ENCODE peak calls at places on chromosomes 1 and 21, in five cellular contexts. One of them, this sample, is unnamed.
A peak's percentile ranks its signal among the peaks of the same experiment; 100 is the strongest.

GRCh38 chr1:90000934-90001676 is 6.2 kb downstream of the ZNF326 start:
- DNase-seq in MM.1S: peak; percentile 30
- DNase-seq in OCI-LY7: peak; percentile 36
- DNase-seq in GM23338: peak; percentile 56
- DNase-seq in hepatocyte: no peak
- DNase-seq in this sample: no peak

GRCh38 chr1:186483561-186483960 is 22.6 kb upstream of the PDC start:
- DNase-seq in MM.1S: no peak
- DNase-seq in OCI-LY7: no peak
- DNase-seq in GM23338: no peak
- DNase-seq in hepatocyte: no peak
- DNase-seq in this sample: no peak

GRCh38 chr1:93979718-93980319 is 70.6 kb upstream of the GCLM start:
- DNase-seq in MM.1S: no peak
- DNase-seq in OCI-LY7: no peak
- DNase-seq in GM23338: no peak
- DNase-seq in hepatocyte: peak; percentile 69
- DNase-seq in this sample: peak; percentile 62

GRCh38 chr1:72365693-72366092 is 83.4 kb upstream of the NEGR1 start:
- DNase-seq in MM.1S: no peak
- DNase-seq in OCI-LY7: no peak
- DNase-seq in GM23338: no peak
- DNase-seq in hepatocyte: no peak
- DNase-seq in this sample: no peak

GRCh38 chr1:1616045-1616821 is 933 bp downstream of the MIB2 start:
- DNase-seq in MM.1S: peak; percentile 46
- DNase-seq in OCI-LY7: no peak
- DNase-seq in GM23338: no peak
- DNase-seq in hepatocyte: peak; percentile 77
- DNase-seq in this sample: peak; percentile 67

GRCh38 chr1:64072089-64072835 is 131.2 kb upstream of the UBE2U start:
- DNase-seq in MM.1S: no peak
- DNase-seq in OCI-LY7: no peak
- DNase-seq in GM23338: peak; percentile 17
- DNase-seq in hepatocyte: no peak
- DNase-seq in this sample: peak; percentile 28

GRCh38 chr21:34878940-34879339 is 170.2 kb downstream of the RUNX1 start:
- DNase-seq in MM.1S: no peak
- DNase-seq in OCI-LY7: no peak
- DNase-seq in GM23338: no peak
- DNase-seq in hepatocyte: no peak
- DNase-seq in this sample: peak; percentile 63

GRCh38 chr21:15774590-15774989 is 44.8 kb downstream of the USP25 start:
- DNase-seq in MM.1S: no peak
- DNase-seq in OCI-LY7: no peak
- DNase-seq in GM23338: no peak
- DNase-seq in hepatocyte: no peak
- DNase-seq in this sample: peak; percentile 82

GRCh38 chr1:38941527-38942019 is at the start of gene RHBDL2:
- DNase-seq in MM.1S: no peak
- DNase-seq in OCI-LY7: no peak
- DNase-seq in GM23338: peak; percentile 32
- DNase-seq in hepatocyte: no peak
- DNase-seq in this sample: peak; percentile 89

GRCh38 chr1:156941675-156942074 is 21.2 kb downstream of the LRRC71 start:
- DNase-seq in MM.1S: no peak
- DNase-seq in OCI-LY7: no peak
- DNase-seq in GM23338: no peak
- DNase-seq in hepatocyte: no peak
- DNase-seq in this sample: no peak

GRCh38 chr1:201450721-201451291 is 18.2 kb downstream of the PHLDA3 start:
- DNase-seq in MM.1S: no peak
- DNase-seq in OCI-LY7: peak; percentile 56
- DNase-seq in GM23338: peak; percentile 51
- DNase-seq in hepatocyte: peak; percentile 74
- DNase-seq in this sample: peak; percentile 96

GRCh38 chr1:40438391-40439015 is 11.8 kb upstream of the ZFP69B start:
- DNase-seq in MM.1S: peak; percentile 25
- DNase-seq in OCI-LY7: peak; percentile 62
- DNase-seq in GM23338: peak; percentile 73
- DNase-seq in hepatocyte: peak; percentile 40
- DNase-seq in this sample: peak; percentile 52

GRCh38 chr21:38920631-38921398 is 115.1 kb downstream of the ETS2 start:
- DNase-seq in MM.1S: no peak
- DNase-seq in OCI-LY7: no peak
- DNase-seq in GM23338: no peak
- DNase-seq in hepatocyte: no peak
- DNase-seq in this sample: peak; percentile 68

GRCh38 chr1:240987928-240988327 is 369.1 kb downstream of the RGS7 start:
- DNase-seq in MM.1S: no peak
- DNase-seq in OCI-LY7: no peak
- DNase-seq in GM23338: no peak
- DNase-seq in hepatocyte: peak; percentile 11
- DNase-seq in this sample: no peak

GRCh38 chr1:167165948-167166702 is 54.6 kb upstream of the POU2F1 start:
- DNase-seq in MM.1S: no peak
- DNase-seq in OCI-LY7: no peak
- DNase-seq in GM23338: peak; percentile 95
- DNase-seq in hepatocyte: peak; percentile 72
- DNase-seq in this sample: no peak

GRCh38 chr1:103525114-103525606 is 339 bp upstream of the RNPC3 start:
- DNase-seq in MM.1S: peak; percentile 6
- DNase-seq in OCI-LY7: peak; percentile 50
- DNase-seq in GM23338: peak; percentile 71
- DNase-seq in hepatocyte: peak; percentile 81
- DNase-seq in this sample: peak; percentile 75

GRCh38 chr21:40445349-40445921 is 401.5 kb downstream of the DSCAM start:
- DNase-seq in MM.1S: peak; percentile 49
- DNase-seq in OCI-LY7: no peak
- DNase-seq in GM23338: no peak
- DNase-seq in hepatocyte: no peak
- DNase-seq in this sample: no peak

GRCh38 chr1:3906672-3907020 is 6.6 kb upstream of the C1orf174 start:
- DNase-seq in MM.1S: no peak
- DNase-seq in OCI-LY7: no peak
- DNase-seq in GM23338: no peak
- DNase-seq in hepatocyte: no peak
- DNase-seq in this sample: no peak

GRCh38 chr1:107992341-107992740 is 27.4 kb upstream of the VAV3 start:
- DNase-seq in MM.1S: no peak
- DNase-seq in OCI-LY7: no peak
- DNase-seq in GM23338: no peak
- DNase-seq in hepatocyte: no peak
- DNase-seq in this sample: peak; percentile 12

GRCh38 chr1:201011616-201012015 is 11.9 kb downstream of the KIF21B start:
- DNase-seq in MM.1S: no peak
- DNase-seq in OCI-LY7: no peak
- DNase-seq in GM23338: no peak
- DNase-seq in hepatocyte: no peak
- DNase-seq in this sample: no peak

GRCh38 chr1:2593251-2593878 is 6.8 kb downstream of the PRXL2B start:
- DNase-seq in MM.1S: no peak
- DNase-seq in OCI-LY7: no peak
- DNase-seq in GM23338: no peak
- DNase-seq in hepatocyte: no peak
- DNase-seq in this sample: no peak

GRCh38 chr21:14864211-14865021 is 200.4 kb downstream of the NRIP1 start:
- DNase-seq in MM.1S: peak; percentile 16
- DNase-seq in OCI-LY7: peak; percentile 9
- DNase-seq in GM23338: peak; percentile 82
- DNase-seq in hepatocyte: peak; percentile 90
- DNase-seq in this sample: peak; percentile 81

GRCh38 chr1:74772945-74773344 is 40.0 kb downstream of the TYW3 start:
- DNase-seq in MM.1S: no peak
- DNase-seq in OCI-LY7: no peak
- DNase-seq in GM23338: no peak
- DNase-seq in hepatocyte: no peak
- DNase-seq in this sample: no peak

GRCh38 chr1:18134324-18135046 is 26.9 kb downstream of the IGSF21 start:
- DNase-seq in MM.1S: no peak
- DNase-seq in OCI-LY7: no peak
- DNase-seq in GM23338: no peak
- DNase-seq in hepatocyte: peak; percentile 52
- DNase-seq in this sample: peak; percentile 17

GRCh38 chr1:183273300-183273699 is 87.2 kb downstream of the LAMC2 start:
- DNase-seq in MM.1S: no peak
- DNase-seq in OCI-LY7: no peak
- DNase-seq in GM23338: no peak
- DNase-seq in hepatocyte: no peak
- DNase-seq in this sample: peak; percentile 53

GRCh38 chr1:183272390-183272801 is 86.3 kb downstream of the LAMC2 start:
- DNase-seq in MM.1S: no peak
- DNase-seq in OCI-LY7: no peak
- DNase-seq in GM23338: no peak
- DNase-seq in hepatocyte: no peak
- DNase-seq in this sample: peak; percentile 88

GRCh38 chr1:183275322-183275721 is 89.3 kb downstream of the LAMC2 start:
- DNase-seq in MM.1S: no peak
- DNase-seq in OCI-LY7: no peak
- DNase-seq in GM23338: no peak
- DNase-seq in hepatocyte: no peak
- DNase-seq in this sample: no peak

GRCh38 chr1:183276386-183276785 is 90.3 kb downstream of the LAMC2 start:
- DNase-seq in MM.1S: no peak
- DNase-seq in OCI-LY7: no peak
- DNase-seq in GM23338: no peak
- DNase-seq in hepatocyte: peak; percentile 41
- DNase-seq in this sample: no peak

DNA sequence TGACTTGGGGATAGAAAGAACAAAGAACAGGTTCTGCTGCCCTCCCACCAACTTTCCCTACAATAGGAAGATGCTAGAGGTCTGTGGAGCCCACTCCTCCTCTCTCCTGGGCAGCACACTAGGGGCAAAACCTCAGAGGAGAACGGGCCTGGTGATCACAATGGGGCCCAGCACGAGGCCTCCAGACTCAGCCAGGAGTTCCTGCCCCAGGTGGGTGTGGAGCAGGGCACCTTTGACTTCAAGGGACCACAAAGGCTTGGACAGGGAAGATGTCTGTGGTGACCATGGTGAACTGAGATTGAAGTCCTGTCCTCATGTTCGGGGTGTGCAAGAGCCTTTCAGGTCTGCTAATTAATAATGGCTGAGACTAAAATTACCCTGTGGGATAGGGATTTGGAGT is 88.8 kb downstream of the LAMC2 start:
- DNase-seq in MM.1S: no peak
- DNase-seq in OCI-LY7: no peak
- DNase-seq in GM23338: no peak
- DNase-seq in hepatocyte: no peak
- DNase-seq in this sample: no peak
- H3K9me2 ChIP-seq in MM.1S: no peaks in the 10 kb centered on the region
- H3K9me2 ChIP-seq in OCI-LY7: no peaks in the 10 kb centered on the region
- H3K9me2 ChIP-seq in GM23338: no peaks in the 10 kb centered on the region
- H3K9me2 ChIP-seq in hepatocyte: no peaks in the 10 kb centered on the region
- H3K9me2 ChIP-seq in this sample: no peaks in the 10 kb centered on the region

GRCh38 chr1:43309626-43310025 is 8.8 kb downstream of the TIE1 start:
- DNase-seq in MM.1S: no peak
- DNase-seq in OCI-LY7: no peak
- DNase-seq in GM23338: no peak
- DNase-seq in hepatocyte: no peak
- DNase-seq in this sample: peak; percentile 42
- TF ChIP-seq EZH2phosphoT487 in MM.1S: no peak
- TF ChIP-seq EZH2phosphoT487 in OCI-LY7: no peak
- TF ChIP-seq EZH2phosphoT487 in GM23338: no peak
- TF ChIP-seq EZH2phosphoT487 in hepatocyte: no peak
- TF ChIP-seq EZH2phosphoT487 in this sample: no peak

GRCh38 chr1:42312576-42313212 is 22.3 kb downstream of the FOXJ3 start:
- DNase-seq in MM.1S: no peak
- DNase-seq in OCI-LY7: no peak
- DNase-seq in GM23338: no peak
- DNase-seq in hepatocyte: no peak
- DNase-seq in this sample: no peak
- H4K20me1 ChIP-seq in MM.1S: peaks cover 13% of the 10 kb centered on the region
- H4K20me1 ChIP-seq in OCI-LY7: peaks cover 37% of the 10 kb centered on the region
- H4K20me1 ChIP-seq in GM23338: peaks cover 75% of the 10 kb centered on the region
- H4K20me1 ChIP-seq in hepatocyte: peaks cover 73% of the 10 kb centered on the region
- H4K20me1 ChIP-seq in this sample: peaks cover 15% of the 10 kb centered on the region

GRCh38 chr1:60228253-60228594 is 154.7 kb upstream of the C1orf87 start:
- DNase-seq in MM.1S: no peak
- DNase-seq in OCI-LY7: no peak
- DNase-seq in GM23338: no peak
- DNase-seq in hepatocyte: no peak
- DNase-seq in this sample: peak; percentile 17

GRCh38 chr1:60223370-60223652 is 149.7 kb upstream of the C1orf87 start:
- DNase-seq in MM.1S: no peak
- DNase-seq in OCI-LY7: no peak
- DNase-seq in GM23338: no peak
- DNase-seq in hepatocyte: no peak
- DNase-seq in this sample: no peak

GRCh38 chr1:60227581-60228252 is 154.1 kb upstream of the C1orf87 start:
- DNase-seq in MM.1S: no peak
- DNase-seq in OCI-LY7: no peak
- DNase-seq in GM23338: no peak
- DNase-seq in hepatocyte: no peak
- DNase-seq in this sample: peak; percentile 41

GRCh38 chr1:60222492-60223369 is 149.2 kb upstream of the C1orf87 start:
- DNase-seq in MM.1S: no peak
- DNase-seq in OCI-LY7: no peak
- DNase-seq in GM23338: no peak
- DNase-seq in hepatocyte: no peak
- DNase-seq in this sample: no peak
- H3K9me2 ChIP-seq in MM.1S: no peaks in the 10 kb centered on the region
- H3K9me2 ChIP-seq in OCI-LY7: no peaks in the 10 kb centered on the region
- H3K9me2 ChIP-seq in GM23338: no peaks in the 10 kb centered on the region
- H3K9me2 ChIP-seq in hepatocyte: no peaks in the 10 kb centered on the region
- H3K9me2 ChIP-seq in this sample: no peaks in the 10 kb centered on the region

GRCh38 chr1:51558375-51558924 is 39.4 kb upstream of the EPS15 start:
- DNase-seq in MM.1S: no peak
- DNase-seq in OCI-LY7: no peak
- DNase-seq in GM23338: peak; percentile 47
- DNase-seq in hepatocyte: no peak
- DNase-seq in this sample: peak; percentile 92
- TF ChIP-seq EZH2phosphoT487 in MM.1S: no peak
- TF ChIP-seq EZH2phosphoT487 in OCI-LY7: no peak
- TF ChIP-seq EZH2phosphoT487 in GM23338: no peak
- TF ChIP-seq EZH2phosphoT487 in hepatocyte: no peak
- TF ChIP-seq EZH2phosphoT487 in this sample: no peak